ENCODE peak calls at places on chromosomes 11 and 22, in four cellular contexts. V, X, T and J are unnamed samples.

GRCh38 chr22:26585104-26585790 is 4.7 kb downstream of the TPST2 start:
- DNase-seq in V (no peak), X (no peak), T (peak), J (no peak)

GRCh38 chr11:120527111-120527748 is 15.7 kb downstream of the GRIK4 start:
- DNase-seq in V (no peak), X (no peak), T (no peak), J (no peak)

GRCh38 chr11:69972351-69972802 is 105.7 kb upstream of the ANO1 start:
- DNase-seq in V (no peak), X (no peak), T (no peak), J (no peak)

GRCh38 chr11:47213985-47214564 is 699 bp upstream of the DDB2 start:
- DNase-seq in V (peak), X (peak), T (peak), J (peak)

GRCh38 chr11:17369685-17370243 is 18.2 kb downstream of the NCR3LG1 start:
- DNase-seq in V (no peak), X (no peak), T (no peak), J (no peak)

GRCh38 chr22:19355413-19356157 is 64.1 kb upstream of the CLTCL1 start:
- DNase-seq in V (no peak), X (no peak), T (no peak), J (no peak)

GRCh38 chr11:57336111-57336666 is 497 bp upstream of the SSRP1 start:
- DNase-seq in V (no peak), X (no peak), T (no peak), J (no peak)

GRCh38 chr11:113161671-113162589 is 152.5 kb upstream of the TTC12 start:
- DNase-seq in V (no peak), X (no peak), T (no peak), J (peak)

GRCh38 chr11:94876645-94877445 is 96.5 kb downstream of the CWC15 start:
- DNase-seq in V (no peak), X (no peak), T (peak), J (peak)

GRCh38 chr11:28417601-28418323 is 309.6 kb downstream of the METTL15 start:
- DNase-seq in V (no peak), X (no peak), T (no peak), J (no peak)

GRCh38 chr11:13277719-13278619 is at the start of gene BMAL1:
- DNase-seq in V (peak), X (no peak), T (peak), J (peak)

GRCh38 chr22:24338701-24339451 is 68.2 kb downstream of the SPECC1L start:
- DNase-seq in V (no peak), X (no peak), T (no peak), J (no peak)

GRCh38 chr22:27801616-27802388 is at the start of gene MN1:
- DNase-seq in V (peak), X (peak), T (peak), J (peak)

GRCh38 chr11:116611998-116612620 is 160.7 kb downstream of the BUD13 start:
- DNase-seq in V (no peak), X (no peak), T (no peak), J (no peak)

GRCh38 chr11:96200243-96200642 is 142.8 kb downstream of the MAML2 start:
- DNase-seq in V (no peak), X (no peak), T (no peak), J (no peak)

GRCh38 chr11:69425895-69426544 is 55.4 kb upstream of the LINC01488 start:
- DNase-seq in V (no peak), X (no peak), T (no peak), J (no peak)

GRCh38 chr11:96180341-96180740 is 162.7 kb downstream of the MAML2 start:
- DNase-seq in V (no peak), X (no peak), T (no peak), J (peak)

GRCh38 chr11:105226062-105226461 is 86.5 kb upstream of the CARD18 start:
- DNase-seq in V (no peak), X (no peak), T (no peak), J (no peak)